ENCODE peak calls at places on chromosomes 4 and X, in six cellular contexts. One of them, this sample, is unnamed.

GRCh38 chr4:108561086-108561485 is 59.3 kb upstream of the RPL34 start:
- DNase-seq in fibroblast of the aortic adventitia: no peak
- DNase-seq in upper lobe of right lung: no peak
- DNase-seq in ascending aorta: no peak
- DNase-seq in mammary epithelial cell: no peak
- DNase-seq in hepatocyte: no peak
- DNase-seq in this sample: no peak

GRCh38 chr4:132605551-132605950 is 543.5 kb upstream of the PCDH10 start:
- DNase-seq in upper lobe of right lung: no peak
- DNase-seq in mammary epithelial cell: no peak
- DNase-seq in fibroblast of the aortic adventitia: no peak
- DNase-seq in ascending aorta: no peak
- DNase-seq in hepatocyte: no peak
- DNase-seq in this sample: no peak

GRCh38 chr4:145887241-145887964 is 51.2 kb downstream of the ZNF827 start:
- DNase-seq in mammary epithelial cell: no peak
- DNase-seq in fibroblast of the aortic adventitia: peak
- DNase-seq in upper lobe of right lung: no peak
- DNase-seq in hepatocyte: no peak
- DNase-seq in ascending aorta: no peak
- DNase-seq in this sample: no peak

GRCh38 chr4:19748911-19749473 is 502.7 kb upstream of the SLIT2 start:
- DNase-seq in ascending aorta: no peak
- DNase-seq in mammary epithelial cell: no peak
- DNase-seq in upper lobe of right lung: no peak
- DNase-seq in hepatocyte: no peak
- DNase-seq in fibroblast of the aortic adventitia: peak
- DNase-seq in this sample: no peak

GRCh38 chrX:119721926-119722325 is 29.0 kb upstream of the SEPTIN6 start:
- DNase-seq in fibroblast of the aortic adventitia: no peak
- DNase-seq in mammary epithelial cell: no peak
- DNase-seq in upper lobe of right lung: no peak
- DNase-seq in ascending aorta: no peak
- DNase-seq in hepatocyte: no peak
- DNase-seq in this sample: no peak

GRCh38 chr4:1683903-1684755 is at the start of gene FAM53A:
- DNase-seq in mammary epithelial cell: peak
- DNase-seq in hepatocyte: peak
- DNase-seq in fibroblast of the aortic adventitia: peak
- DNase-seq in upper lobe of right lung: peak
- DNase-seq in ascending aorta: peak
- DNase-seq in this sample: no peak

GRCh38 chr4:101865501-101866062 is 75.1 kb downstream of the BANK1 start:
- DNase-seq in fibroblast of the aortic adventitia: peak
- DNase-seq in ascending aorta: no peak
- DNase-seq in upper lobe of right lung: no peak
- DNase-seq in mammary epithelial cell: peak
- DNase-seq in hepatocyte: peak
- DNase-seq in this sample: no peak

GRCh38 chrX:35439692-35440091 is 358.4 kb upstream of the MAGEB16 start:
- DNase-seq in upper lobe of right lung: no peak
- DNase-seq in mammary epithelial cell: peak
- DNase-seq in ascending aorta: no peak
- DNase-seq in hepatocyte: no peak
- DNase-seq in fibroblast of the aortic adventitia: no peak
- DNase-seq in this sample: no peak

GRCh38 chr4:106914223-106914622 is 121.9 kb downstream of the DKK2 start:
- DNase-seq in mammary epithelial cell: no peak
- DNase-seq in fibroblast of the aortic adventitia: peak
- DNase-seq in hepatocyte: no peak
- DNase-seq in upper lobe of right lung: no peak
- DNase-seq in ascending aorta: no peak
- DNase-seq in this sample: no peak

DNA sequence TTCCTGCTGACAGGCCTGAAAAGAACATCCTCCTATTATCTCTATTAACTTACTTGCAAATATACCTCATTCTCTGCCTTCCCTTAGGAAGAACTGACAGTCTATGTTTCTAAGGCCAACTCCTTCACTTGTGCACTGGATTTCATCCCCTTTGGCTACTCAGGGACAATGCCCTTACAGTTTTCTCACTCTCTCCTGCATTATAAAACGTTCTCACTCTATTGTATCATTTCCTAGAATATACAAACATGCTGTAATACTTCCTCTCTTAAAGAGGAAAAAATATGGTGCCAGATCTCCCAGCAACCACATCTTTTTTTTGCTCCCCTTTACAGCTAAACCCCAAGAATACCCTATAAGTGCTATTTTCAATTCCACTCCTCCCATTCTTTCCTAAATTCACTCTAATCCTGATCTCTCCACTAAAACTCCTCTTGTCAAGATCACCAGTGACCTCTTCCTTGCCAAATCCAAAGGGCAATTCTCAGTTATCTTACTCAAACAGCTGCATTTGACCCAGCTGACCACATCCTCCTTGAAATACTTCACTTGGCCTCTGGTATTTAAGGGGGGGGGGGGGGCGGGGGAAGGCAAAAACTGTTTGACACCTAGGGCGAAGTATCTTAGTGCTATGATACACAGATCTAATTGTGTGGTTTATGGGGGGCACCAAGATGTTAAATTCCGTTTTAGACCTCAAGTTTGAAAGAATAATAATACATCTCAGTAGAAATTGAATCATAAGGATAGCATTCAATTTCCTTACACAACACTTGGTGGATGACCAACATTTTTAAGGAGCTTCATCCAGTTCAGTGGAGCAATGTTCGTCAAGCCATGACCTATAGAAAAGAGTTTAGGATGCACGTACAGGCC is 1.6 kb downstream of the RCHY1 start:
- DNase-seq in mammary epithelial cell: peak
- DNase-seq in ascending aorta: no peak
- DNase-seq in upper lobe of right lung: no peak
- DNase-seq in fibroblast of the aortic adventitia: peak
- DNase-seq in hepatocyte: no peak
- DNase-seq in this sample: peak
- TF ChIP-seq CTCF in mammary epithelial cell: no peak
- TF ChIP-seq CTCF in ascending aorta: no peak
- TF ChIP-seq CTCF in upper lobe of right lung: no peak
- TF ChIP-seq CTCF in fibroblast of the aortic adventitia: no peak
- TF ChIP-seq CTCF in hepatocyte: no peak
- TF ChIP-seq CTCF in this sample: no peak

GRCh38 chr4:99614491-99614890 is 39.9 kb downstream of the MTTP start:
- DNase-seq in hepatocyte: no peak
- DNase-seq in fibroblast of the aortic adventitia: no peak
- DNase-seq in upper lobe of right lung: no peak
- DNase-seq in ascending aorta: no peak
- DNase-seq in mammary epithelial cell: no peak
- DNase-seq in this sample: no peak

GRCh38 chr4:99612281-99612680 is 37.7 kb downstream of the MTTP start:
- DNase-seq in upper lobe of right lung: no peak
- DNase-seq in mammary epithelial cell: no peak
- DNase-seq in hepatocyte: no peak
- DNase-seq in ascending aorta: no peak
- DNase-seq in fibroblast of the aortic adventitia: no peak
- DNase-seq in this sample: no peak

GRCh38 chr4:99617374-99617773 is 40.3 kb downstream of the C4orf54 start:
- DNase-seq in fibroblast of the aortic adventitia: peak
- DNase-seq in hepatocyte: no peak
- DNase-seq in upper lobe of right lung: no peak
- DNase-seq in ascending aorta: no peak
- DNase-seq in mammary epithelial cell: no peak
- DNase-seq in this sample: no peak

GRCh38 chr4:99612704-99613103 is 38.1 kb downstream of the MTTP start:
- DNase-seq in hepatocyte: no peak
- DNase-seq in fibroblast of the aortic adventitia: no peak
- DNase-seq in mammary epithelial cell: no peak
- DNase-seq in upper lobe of right lung: no peak
- DNase-seq in ascending aorta: no peak
- DNase-seq in this sample: no peak

GRCh38 chr4:99615210-99615834 is 40.7 kb downstream of the MTTP start:
- DNase-seq in fibroblast of the aortic adventitia: no peak
- DNase-seq in upper lobe of right lung: no peak
- DNase-seq in hepatocyte: no peak
- DNase-seq in ascending aorta: no peak
- DNase-seq in mammary epithelial cell: no peak
- DNase-seq in this sample: no peak
- TF ChIP-seq CTCF in fibroblast of the aortic adventitia: no peak
- TF ChIP-seq CTCF in upper lobe of right lung: no peak
- TF ChIP-seq CTCF in hepatocyte: no peak
- TF ChIP-seq CTCF in ascending aorta: no peak
- TF ChIP-seq CTCF in mammary epithelial cell: no peak
- TF ChIP-seq CTCF in this sample: no peak

DNA sequence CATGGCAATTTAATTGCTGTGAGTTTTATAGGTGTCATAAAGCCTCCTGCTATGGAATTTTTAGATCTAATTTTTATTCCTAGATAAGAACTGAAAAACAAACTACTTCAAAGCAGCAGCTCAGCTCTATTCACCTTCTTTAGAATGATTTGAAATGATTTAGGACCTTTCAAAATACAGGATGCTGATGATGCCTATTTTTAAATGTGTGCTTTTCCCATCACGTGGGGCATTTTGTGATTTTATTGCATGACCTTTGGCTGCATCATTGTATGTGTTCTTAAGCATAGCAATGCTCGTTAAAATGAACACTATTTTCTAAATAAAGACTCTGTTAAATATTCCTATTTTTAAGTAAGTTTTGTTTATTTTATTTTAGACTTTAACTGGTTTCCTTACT is 537.3 kb downstream of the STPG2 start:
- DNase-seq in hepatocyte: no peak
- DNase-seq in upper lobe of right lung: no peak
- DNase-seq in mammary epithelial cell: no peak
- DNase-seq in ascending aorta: no peak
- DNase-seq in fibroblast of the aortic adventitia: no peak
- DNase-seq in this sample: no peak
- TF ChIP-seq CTCF in hepatocyte: no peak
- TF ChIP-seq CTCF in upper lobe of right lung: no peak
- TF ChIP-seq CTCF in mammary epithelial cell: no peak
- TF ChIP-seq CTCF in ascending aorta: no peak
- TF ChIP-seq CTCF in fibroblast of the aortic adventitia: no peak
- TF ChIP-seq CTCF in this sample: no peak

GRCh38 chrX:25755179-25755578 is 383.0 kb upstream of the MAGEB18 start:
- DNase-seq in mammary epithelial cell: no peak
- DNase-seq in upper lobe of right lung: no peak
- DNase-seq in ascending aorta: no peak
- DNase-seq in hepatocyte: no peak
- DNase-seq in fibroblast of the aortic adventitia: no peak
- DNase-seq in this sample: no peak
- TF ChIP-seq CTCF in mammary epithelial cell: no peak
- TF ChIP-seq CTCF in upper lobe of right lung: no peak
- TF ChIP-seq CTCF in ascending aorta: no peak
- TF ChIP-seq CTCF in hepatocyte: no peak
- TF ChIP-seq CTCF in fibroblast of the aortic adventitia: no peak
- TF ChIP-seq CTCF in this sample: no peak

GRCh38 chr4:152937280-152937534 is 1.1 kb downstream of the FHDC1 start:
- DNase-seq in fibroblast of the aortic adventitia: no peak
- DNase-seq in mammary epithelial cell: no peak
- DNase-seq in upper lobe of right lung: no peak
- DNase-seq in ascending aorta: no peak
- DNase-seq in hepatocyte: no peak
- DNase-seq in this sample: no peak

GRCh38 chr4:152937535-152938236 is 1.6 kb downstream of the FHDC1 start:
- DNase-seq in hepatocyte: peak
- DNase-seq in fibroblast of the aortic adventitia: peak
- DNase-seq in upper lobe of right lung: peak
- DNase-seq in mammary epithelial cell: peak
- DNase-seq in ascending aorta: no peak
- DNase-seq in this sample: peak

GRCh38 chr4:152936446-152937279 is 540 bp downstream of the FHDC1 start:
- DNase-seq in hepatocyte: peak
- DNase-seq in ascending aorta: no peak
- DNase-seq in fibroblast of the aortic adventitia: peak
- DNase-seq in mammary epithelial cell: peak
- DNase-seq in upper lobe of right lung: peak
- DNase-seq in this sample: peak

GRCh38 chr4:152935661-152936445 is at the start of gene FHDC1:
- DNase-seq in mammary epithelial cell: peak
- DNase-seq in fibroblast of the aortic adventitia: no peak
- DNase-seq in hepatocyte: peak
- DNase-seq in upper lobe of right lung: peak
- DNase-seq in ascending aorta: no peak
- DNase-seq in this sample: peak

GRCh38 chr4:152935138-152935537 is 985 bp upstream of the FHDC1 start:
- DNase-seq in ascending aorta: no peak
- DNase-seq in mammary epithelial cell: no peak
- DNase-seq in upper lobe of right lung: no peak
- DNase-seq in fibroblast of the aortic adventitia: no peak
- DNase-seq in hepatocyte: peak
- DNase-seq in this sample: no peak
- TF ChIP-seq CTCF in ascending aorta: no peak
- TF ChIP-seq CTCF in mammary epithelial cell: no peak
- TF ChIP-seq CTCF in upper lobe of right lung: no peak
- TF ChIP-seq CTCF in fibroblast of the aortic adventitia: no peak
- TF ChIP-seq CTCF in hepatocyte: no peak
- TF ChIP-seq CTCF in this sample: no peak

DNA sequence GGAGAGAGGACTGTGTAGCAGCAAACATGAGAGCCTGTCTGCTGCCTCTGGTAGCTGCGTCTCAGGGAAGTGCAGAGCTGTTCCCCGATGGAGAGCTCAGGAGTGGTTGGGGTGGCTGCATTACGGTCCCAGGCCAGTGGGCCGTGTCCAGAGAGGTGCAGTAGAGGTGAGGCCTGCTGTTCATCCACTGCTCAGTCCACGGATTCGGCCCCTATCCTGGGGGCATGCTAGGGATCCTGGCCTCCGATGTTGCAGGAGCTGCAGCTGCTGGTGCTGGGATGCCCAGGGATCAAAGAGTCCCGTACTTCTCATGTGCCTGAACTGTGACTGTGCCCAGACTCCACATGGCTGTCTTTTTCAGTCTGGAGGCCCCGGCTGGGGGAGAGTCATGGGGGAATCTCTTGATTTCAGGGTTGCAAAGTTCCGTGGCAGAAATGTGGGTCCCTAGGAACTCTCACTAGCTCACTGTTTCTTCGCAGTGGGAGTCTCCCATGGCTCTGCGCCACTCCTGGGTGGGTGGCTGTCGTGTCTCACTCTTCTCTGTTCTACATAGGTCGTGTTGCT is 109.4 kb upstream of the CENPE start:
- DNase-seq in ascending aorta: no peak
- DNase-seq in hepatocyte: peak
- DNase-seq in mammary epithelial cell: no peak
- DNase-seq in fibroblast of the aortic adventitia: no peak
- DNase-seq in upper lobe of right lung: no peak
- DNase-seq in this sample: no peak
- TF ChIP-seq CTCF in ascending aorta: no peak
- TF ChIP-seq CTCF in hepatocyte: no peak
- TF ChIP-seq CTCF in mammary epithelial cell: no peak
- TF ChIP-seq CTCF in fibroblast of the aortic adventitia: no peak
- TF ChIP-seq CTCF in upper lobe of right lung: no peak
- TF ChIP-seq CTCF in this sample: no peak

GRCh38 chrX:70769659-70770232 is 138.8 kb downstream of the TEX11 start:
- DNase-seq in fibroblast of the aortic adventitia: peak
- DNase-seq in hepatocyte: no peak
- DNase-seq in upper lobe of right lung: no peak
- DNase-seq in ascending aorta: no peak
- DNase-seq in mammary epithelial cell: no peak
- DNase-seq in this sample: no peak
- TF ChIP-seq CTCF in fibroblast of the aortic adventitia: peak
- TF ChIP-seq CTCF in hepatocyte: peak
- TF ChIP-seq CTCF in upper lobe of right lung: peak
- TF ChIP-seq CTCF in ascending aorta: no peak
- TF ChIP-seq CTCF in mammary epithelial cell: peak
- TF ChIP-seq CTCF in this sample: no peak

This sample was measured in HL-60.